ENCODE peak calls at places on chromosomes 7 and 10, in five cellular contexts. L is A549, B is GM12878, P is K562, Y is WTC11. Q is an unnamed sample.
A peak's percentile ranks its signal among the peaks of the same experiment; 100 is the strongest.

GRCh38 chr7:32536585-32536984 is 41.3 kb downstream of the AVL9 start:
- DNase-seq in L (peak; percentile 43), B (no peak), P (no peak), Y (no peak), Q (no peak)

GRCh38 chr7:137878333-137878961 is 31.7 kb upstream of the DGKI start:
- DNase-seq in L (no peak), B (no peak), P (no peak), Y (no peak), Q (no peak)

GRCh38 chr10:8331387-8331786 is 276.9 kb downstream of the GATA3 start:
- DNase-seq in L (no peak), B (no peak), P (no peak), Y (no peak), Q (no peak)

GRCh38 chr10:16585103-16585502 is 63.4 kb upstream of the C1QL3 start:
- DNase-seq in L (no peak), B (peak; percentile 48), P (no peak), Y (no peak), Q (peak; percentile 24)

GRCh38 chr7:117004899-117005298 is 51.6 kb downstream of the ST7 start:
- DNase-seq in L (no peak), B (no peak), P (no peak), Y (no peak), Q (no peak)

GRCh38 chr10:128483216-128483615 is 357.0 kb upstream of the MKI67 start:
- DNase-seq in L (no peak), B (no peak), P (no peak), Y (no peak), Q (no peak)

GRCh38 chr7:70498232-70498631 is 633.7 kb upstream of the GALNT17 start:
- DNase-seq in L (no peak), B (no peak), P (no peak), Y (no peak), Q (no peak)

GRCh38 chr7:51162724-51163329 is 153.8 kb downstream of the COBL start:
- DNase-seq in L (peak; percentile 88), B (peak; percentile 32), P (peak; percentile 65), Y (peak; percentile 91), Q (peak; percentile 64)

GRCh38 chr10:133100186-133100585 is 12.5 kb downstream of the ADGRA1 start:
- DNase-seq in L (no peak), B (no peak), P (no peak), Y (no peak), Q (no peak)

GRCh38 chr10:94104316-94105060 is 110.8 kb downstream of the PLCE1 start:
- DNase-seq in L (no peak), B (no peak), P (no peak), Y (no peak), Q (peak; percentile 5)

GRCh38 chr7:98250789-98251188 is 1.2 kb downstream of the TECPR1 start:
- DNase-seq in L (no peak), B (no peak), P (peak; percentile 13), Y (no peak), Q (no peak)

GRCh38 chr7:90064370-90064769 is 89.9 kb upstream of the STEAP1 start:
- DNase-seq in L (no peak), B (no peak), P (no peak), Y (no peak), Q (no peak)

GRCh38 chr10:44860811-44861751 is 50.1 kb upstream of the TMEM72 start:
- DNase-seq in L (peak; percentile 36), B (no peak), P (no peak), Y (no peak), Q (peak; percentile 6)

GRCh38 chr7:21542891-21543527 is at the start of gene DNAH11:
- DNase-seq in L (peak; percentile 24), B (no peak), P (peak; percentile 29), Y (peak; percentile 80), Q (no peak)

GRCh38 chr10:86857097-86857825 is 100.2 kb downstream of the MMRN2 start:
- DNase-seq in L (no peak), B (no peak), P (no peak), Y (no peak), Q (no peak)

GRCh38 chr7:139033346-139034114 is 2.3 kb downstream of the ZC3HAV1L start:
- DNase-seq in L (no peak), B (no peak), P (no peak), Y (no peak), Q (no peak)

GRCh38 chr7:139034336-139034735 is 1.5 kb downstream of the ZC3HAV1L start:
- DNase-seq in L (no peak), B (no peak), P (no peak), Y (no peak), Q (no peak)

GRCh38 chr7:139036901-139037300 is 1.1 kb upstream of the ZC3HAV1L start:
- DNase-seq in L (no peak), B (no peak), P (no peak), Y (no peak), Q (no peak)

GRCh38 chr7:139035588-139036353 is at the start of gene ZC3HAV1L:
- DNase-seq in L (peak; percentile 84), B (no peak), P (no peak), Y (peak; percentile 55), Q (peak; percentile 31)

DNA sequence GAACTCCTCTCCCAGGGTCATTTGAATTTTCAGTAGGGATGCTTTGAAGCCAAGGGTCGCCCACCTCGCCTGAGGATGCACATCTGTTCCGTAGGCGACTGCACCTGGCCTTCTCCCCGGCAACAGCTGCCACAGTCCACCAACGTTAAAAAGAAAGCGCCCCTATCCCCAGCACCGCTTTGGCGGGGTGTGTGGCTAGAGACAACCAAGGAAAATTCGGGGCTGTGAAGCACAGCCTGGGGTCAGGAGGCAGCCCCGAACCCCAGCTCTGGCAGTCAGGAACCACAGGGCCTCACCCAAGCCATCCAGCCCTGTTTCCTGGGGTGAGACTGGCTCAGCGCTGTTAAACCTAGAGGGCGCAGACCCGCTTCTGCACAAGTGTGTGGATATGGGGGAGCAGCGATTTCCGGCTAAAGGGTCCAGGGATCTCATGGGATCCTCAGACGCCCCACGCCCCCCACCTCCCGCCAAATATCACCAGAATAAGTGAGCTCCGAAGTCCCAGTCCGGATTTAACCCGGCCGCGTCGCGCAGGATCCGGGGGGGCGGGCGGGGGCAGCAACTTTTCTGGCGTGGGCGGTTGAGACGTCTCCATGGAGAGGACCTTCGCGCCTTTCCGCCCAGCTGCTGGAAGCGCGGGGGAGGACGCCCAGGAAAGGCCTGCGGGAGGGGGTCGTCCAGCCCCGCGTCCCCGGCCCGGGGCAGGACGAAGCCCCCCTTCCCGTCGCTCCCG is 821 bp downstream of the ZC3HAV1L start:
- DNase-seq in L (peak; percentile 58), B (no peak), P (no peak), Y (peak; percentile 35), Q (no peak)
- TF ChIP-seq USF2 in L (no peak), B (no peak), P (no peak), Y (no peak), Q (no peak)

GRCh38 chr10:69749180-69750010 is 52.3 kb upstream of the COL13A1 start:
- DNase-seq in L (no peak), B (no peak), P (no peak), Y (no peak), Q (no peak)

GRCh38 chr10:69750726-69751125 is 51.0 kb upstream of the COL13A1 start:
- DNase-seq in L (no peak), B (no peak), P (no peak), Y (no peak), Q (no peak)

GRCh38 chr10:69750011-69750373 is 51.7 kb upstream of the COL13A1 start:
- DNase-seq in L (no peak), B (no peak), P (no peak), Y (no peak), Q (no peak)

GRCh38 chr10:69747179-69747578 is 54.5 kb upstream of the COL13A1 start:
- DNase-seq in L (no peak), B (no peak), P (no peak), Y (no peak), Q (no peak)

DNA sequence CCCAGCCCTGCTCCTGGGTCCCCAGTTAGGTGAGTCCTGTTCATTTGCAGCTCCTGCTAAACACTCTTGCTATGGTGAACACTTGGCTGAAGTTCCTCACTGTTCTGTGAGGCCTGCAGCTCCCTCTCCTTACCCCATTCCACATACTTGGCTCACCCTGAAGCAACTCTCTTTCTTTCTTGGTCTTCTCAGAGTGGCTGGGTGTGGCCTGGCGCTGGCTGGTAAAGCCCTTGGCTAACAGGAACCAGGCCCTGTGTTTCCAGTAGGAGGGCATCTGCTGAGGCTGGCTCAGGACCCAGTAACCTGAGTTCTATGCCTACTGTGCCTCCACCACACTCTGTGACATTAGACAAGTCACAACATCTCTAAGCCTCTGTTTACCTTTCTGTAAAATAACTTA is 53.1 kb upstream of the COL13A1 start:
- DNase-seq in L (no peak), B (no peak), P (no peak), Y (no peak), Q (no peak)
- TF ChIP-seq MAX in L (no peak), B (no peak), P (no peak), Y (no peak), Q (no peak)

GRCh38 chr10:109995178-109995577 is 12.6 kb upstream of the ADD3 start:
- DNase-seq in L (no peak), B (no peak), P (no peak), Y (no peak), Q (no peak)
- TF ChIP-seq USF2 in L (no peak), B (no peak), P (no peak), Y (no peak), Q (no peak)

GRCh38 chr7:41972270-41972669 is 264.7 kb downstream of the GLI3 start:
- DNase-seq in L (no peak), B (no peak), P (no peak), Y (no peak), Q (no peak)

GRCh38 chr7:41971640-41972187 is 265.3 kb downstream of the GLI3 start:
- DNase-seq in L (no peak), B (no peak), P (no peak), Y (no peak), Q (peak; percentile 59)

GRCh38 chr7:41970946-41971345 is 266.1 kb downstream of the GLI3 start:
- DNase-seq in L (no peak), B (no peak), P (no peak), Y (no peak), Q (no peak)

GRCh38 chr7:41967156-41967555 is 264.3 kb upstream of the INHBA start:
- DNase-seq in L (no peak), B (no peak), P (no peak), Y (no peak), Q (no peak)

DNA sequence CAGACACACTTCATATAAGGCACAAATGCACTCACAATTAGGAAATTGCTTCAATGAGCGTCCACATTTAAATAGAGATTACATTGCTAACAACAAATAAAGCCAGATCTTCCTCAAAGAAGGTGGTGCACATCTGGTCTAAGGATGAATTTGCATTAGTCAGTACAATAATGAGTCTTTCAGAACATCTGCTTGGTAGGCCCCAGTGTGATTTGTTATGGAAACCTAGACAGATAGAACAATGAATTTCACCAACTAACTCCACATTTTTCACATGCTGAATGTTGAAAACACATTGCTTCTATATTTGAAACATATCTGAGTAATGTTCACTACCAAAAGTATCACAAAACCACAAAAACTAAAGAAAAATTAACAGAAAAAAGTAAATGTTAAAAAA is 266.8 kb upstream of the INHBA start:
- DNase-seq in L (no peak), B (no peak), P (no peak), Y (no peak), Q (no peak)
- TF ChIP-seq MAX in L (no peak), B (no peak), P (no peak), Y (no peak), Q (no peak)

GRCh38 chr7:33760146-33760545 is 145.2 kb upstream of the BMPER start:
- DNase-seq in L (no peak), B (no peak), P (no peak), Y (no peak), Q (no peak)

GRCh38 chr7:33760834-33761233 is 144.5 kb upstream of the BMPER start:
- DNase-seq in L (no peak), B (no peak), P (no peak), Y (no peak), Q (no peak)

GRCh38 chr7:33757050-33757449 is 148.3 kb upstream of the BMPER start:
- DNase-seq in L (no peak), B (no peak), P (no peak), Y (no peak), Q (no peak)

GRCh38 chr7:33754933-33755928 is 150.1 kb upstream of the BMPER start:
- DNase-seq in L (no peak), B (no peak), P (no peak), Y (no peak), Q (no peak)

GRCh38 chr7:33757563-33758165 is 147.7 kb upstream of the BMPER start:
- DNase-seq in L (peak; percentile 40), B (no peak), P (peak; percentile 38), Y (no peak), Q (peak; percentile 16)
- TF ChIP-seq USF2 in L (no peak), B (no peak), P (no peak), Y (no peak), Q (no peak)

Q was measured in HepG2.